ENCODE peak calls at places on chromosome 15, in seven cellular contexts. One of them, this sample, is unnamed.
A peak's percentile ranks its signal among the peaks of the same experiment; 100 is the strongest.

GRCh38 chr15:89455535-89455934 is 40.8 kb downstream of the RHCG start:
- DNase-seq in breast epithelium: no peak
- DNase-seq in esophagus squamous epithelium: no peak
- DNase-seq in A549: no peak
- DNase-seq in BE2C: no peak
- DNase-seq in gastrocnemius medialis: no peak
- DNase-seq in uterus: no peak
- DNase-seq in this sample: no peak

GRCh38 chr15:75902129-75902557 is 1.5 kb upstream of the FBXO22 start:
- DNase-seq in breast epithelium: no peak
- DNase-seq in esophagus squamous epithelium: no peak
- DNase-seq in A549: no peak
- DNase-seq in BE2C: peak; percentile 73
- DNase-seq in gastrocnemius medialis: no peak
- DNase-seq in uterus: no peak
- DNase-seq in this sample: no peak

GRCh38 chr15:81296673-81297072 is 27.3 kb downstream of the STARD5 start:
- DNase-seq in breast epithelium: peak; percentile 37
- DNase-seq in esophagus squamous epithelium: no peak
- DNase-seq in A549: no peak
- DNase-seq in BE2C: no peak
- DNase-seq in gastrocnemius medialis: peak; percentile 19
- DNase-seq in uterus: no peak
- DNase-seq in this sample: no peak

GRCh38 chr15:74128785-74129350 is 1.5 kb upstream of the ISLR2 start:
- DNase-seq in breast epithelium: no peak
- DNase-seq in esophagus squamous epithelium: no peak
- DNase-seq in A549: no peak
- DNase-seq in BE2C: no peak
- DNase-seq in gastrocnemius medialis: no peak
- DNase-seq in uterus: no peak
- DNase-seq in this sample: no peak

GRCh38 chr15:64842099-64842940 is 605 bp downstream of the PLEKHO2 start:
- DNase-seq in breast epithelium: no peak
- DNase-seq in esophagus squamous epithelium: no peak
- DNase-seq in A549: peak; percentile 44
- DNase-seq in BE2C: no peak
- DNase-seq in gastrocnemius medialis: no peak
- DNase-seq in uterus: no peak
- DNase-seq in this sample: peak; percentile 84

GRCh38 chr15:92693922-92694331 is 38.4 kb upstream of the FAM174B start:
- DNase-seq in breast epithelium: no peak
- DNase-seq in esophagus squamous epithelium: no peak
- DNase-seq in A549: peak; percentile 72
- DNase-seq in BE2C: peak; percentile 74
- DNase-seq in gastrocnemius medialis: no peak
- DNase-seq in uterus: no peak
- DNase-seq in this sample: no peak

GRCh38 chr15:61660579-61660978 is 399.7 kb downstream of the VPS13C start:
- DNase-seq in breast epithelium: no peak
- DNase-seq in esophagus squamous epithelium: no peak
- DNase-seq in A549: no peak
- DNase-seq in BE2C: no peak
- DNase-seq in gastrocnemius medialis: peak; percentile 32
- DNase-seq in uterus: peak; percentile 57
- DNase-seq in this sample: no peak

GRCh38 chr15:92882697-92883642 is 17.2 kb upstream of the CHD2 start:
- DNase-seq in breast epithelium: no peak
- DNase-seq in esophagus squamous epithelium: peak; percentile 98
- DNase-seq in A549: no peak
- DNase-seq in BE2C: peak; percentile 39
- DNase-seq in gastrocnemius medialis: no peak
- DNase-seq in uterus: peak; percentile 38
- DNase-seq in this sample: no peak

GRCh38 chr15:41971089-41971892 is 1.1 kb downstream of the EHD4 start:
- DNase-seq in breast epithelium: peak; percentile 66
- DNase-seq in esophagus squamous epithelium: no peak
- DNase-seq in A549: peak; percentile 43
- DNase-seq in BE2C: peak; percentile 45
- DNase-seq in gastrocnemius medialis: peak; percentile 40
- DNase-seq in uterus: peak; percentile 47
- DNase-seq in this sample: peak; percentile 78

GRCh38 chr15:33084661-33085060 is 109.9 kb downstream of the FMN1 start:
- DNase-seq in breast epithelium: no peak
- DNase-seq in esophagus squamous epithelium: no peak
- DNase-seq in A549: no peak
- DNase-seq in BE2C: no peak
- DNase-seq in gastrocnemius medialis: no peak
- DNase-seq in uterus: no peak
- DNase-seq in this sample: no peak

GRCh38 chr15:33089165-33089877 is 105.2 kb downstream of the FMN1 start:
- DNase-seq in breast epithelium: no peak
- DNase-seq in esophagus squamous epithelium: no peak
- DNase-seq in A549: no peak
- DNase-seq in BE2C: no peak
- DNase-seq in gastrocnemius medialis: no peak
- DNase-seq in uterus: no peak
- DNase-seq in this sample: no peak

GRCh38 chr15:33083232-33084006 is 111.1 kb downstream of the FMN1 start:
- DNase-seq in breast epithelium: no peak
- DNase-seq in esophagus squamous epithelium: no peak
- DNase-seq in A549: no peak
- DNase-seq in BE2C: no peak
- DNase-seq in gastrocnemius medialis: no peak
- DNase-seq in uterus: no peak
- DNase-seq in this sample: no peak

GRCh38 chr15:33089878-33090757 is 104.4 kb downstream of the FMN1 start:
- DNase-seq in breast epithelium: no peak
- DNase-seq in esophagus squamous epithelium: no peak
- DNase-seq in A549: no peak
- DNase-seq in BE2C: no peak
- DNase-seq in gastrocnemius medialis: peak; percentile 61
- DNase-seq in uterus: no peak
- DNase-seq in this sample: no peak

GRCh38 chr15:33086500-33087141 is 107.9 kb downstream of the FMN1 start:
- DNase-seq in breast epithelium: no peak
- DNase-seq in esophagus squamous epithelium: no peak
- DNase-seq in A549: peak; percentile 71
- DNase-seq in BE2C: no peak
- DNase-seq in gastrocnemius medialis: no peak
- DNase-seq in uterus: no peak
- DNase-seq in this sample: no peak
- H3K4me3 ChIP-seq in breast epithelium: no peak overlapping the region
- H3K4me3 ChIP-seq in esophagus squamous epithelium: no peak overlapping the region
- H3K4me3 ChIP-seq in A549: no peak overlapping the region
- H3K4me3 ChIP-seq in BE2C: no peak overlapping the region
- H3K4me3 ChIP-seq in gastrocnemius medialis: no peak overlapping the region
- H3K4me3 ChIP-seq in uterus: no peak overlapping the region
- H3K4me3 ChIP-seq in this sample: no peak overlapping the region

GRCh38 chr15:71592186-71592585 is 218.2 kb upstream of the NR2E3 start:
- DNase-seq in breast epithelium: no peak
- DNase-seq in esophagus squamous epithelium: no peak
- DNase-seq in A549: no peak
- DNase-seq in BE2C: no peak
- DNase-seq in gastrocnemius medialis: no peak
- DNase-seq in uterus: no peak
- DNase-seq in this sample: no peak

GRCh38 chr15:71588746-71589145 is 221.6 kb upstream of the NR2E3 start:
- DNase-seq in breast epithelium: no peak
- DNase-seq in esophagus squamous epithelium: no peak
- DNase-seq in A549: peak; percentile 39
- DNase-seq in BE2C: no peak
- DNase-seq in gastrocnemius medialis: no peak
- DNase-seq in uterus: no peak
- DNase-seq in this sample: no peak

GRCh38 chr15:71586463-71586862 is 223.9 kb upstream of the NR2E3 start:
- DNase-seq in breast epithelium: no peak
- DNase-seq in esophagus squamous epithelium: no peak
- DNase-seq in A549: no peak
- DNase-seq in BE2C: no peak
- DNase-seq in gastrocnemius medialis: no peak
- DNase-seq in uterus: no peak
- DNase-seq in this sample: no peak

GRCh38 chr15:71595846-71596553 is 214.4 kb upstream of the NR2E3 start:
- DNase-seq in breast epithelium: no peak
- DNase-seq in esophagus squamous epithelium: no peak
- DNase-seq in A549: no peak
- DNase-seq in BE2C: no peak
- DNase-seq in gastrocnemius medialis: no peak
- DNase-seq in uterus: no peak
- DNase-seq in this sample: no peak

DNA sequence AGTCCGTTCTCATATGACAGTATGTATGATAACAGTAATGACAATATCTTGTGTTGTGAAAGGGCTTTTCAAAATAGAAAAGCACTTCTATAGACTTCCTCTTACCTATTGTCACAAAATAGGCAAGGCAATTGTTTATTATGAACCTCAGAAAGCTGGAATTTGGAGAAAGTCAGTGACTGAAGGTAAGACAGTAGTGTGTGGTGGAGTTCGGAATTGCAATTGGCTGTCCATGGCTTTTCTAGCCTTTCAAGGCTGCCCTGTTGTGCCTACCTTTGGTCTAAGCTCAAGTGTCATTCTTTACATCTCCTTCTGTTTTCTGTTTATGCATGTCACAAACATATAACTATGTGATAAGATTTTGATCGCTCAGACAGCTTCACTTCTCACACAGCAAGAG is 219.3 kb upstream of the NR2E3 start:
- DNase-seq in breast epithelium: no peak
- DNase-seq in esophagus squamous epithelium: no peak
- DNase-seq in A549: no peak
- DNase-seq in BE2C: no peak
- DNase-seq in gastrocnemius medialis: no peak
- DNase-seq in uterus: no peak
- DNase-seq in this sample: no peak
- TF ChIP-seq CTCF in breast epithelium: no peak
- TF ChIP-seq CTCF in esophagus squamous epithelium: peak; percentile 18
- TF ChIP-seq CTCF in A549: no peak
- TF ChIP-seq CTCF in BE2C: peak; percentile 23
- TF ChIP-seq CTCF in gastrocnemius medialis: no peak
- TF ChIP-seq CTCF in uterus: no peak
- TF ChIP-seq CTCF in this sample: no peak

DNA sequence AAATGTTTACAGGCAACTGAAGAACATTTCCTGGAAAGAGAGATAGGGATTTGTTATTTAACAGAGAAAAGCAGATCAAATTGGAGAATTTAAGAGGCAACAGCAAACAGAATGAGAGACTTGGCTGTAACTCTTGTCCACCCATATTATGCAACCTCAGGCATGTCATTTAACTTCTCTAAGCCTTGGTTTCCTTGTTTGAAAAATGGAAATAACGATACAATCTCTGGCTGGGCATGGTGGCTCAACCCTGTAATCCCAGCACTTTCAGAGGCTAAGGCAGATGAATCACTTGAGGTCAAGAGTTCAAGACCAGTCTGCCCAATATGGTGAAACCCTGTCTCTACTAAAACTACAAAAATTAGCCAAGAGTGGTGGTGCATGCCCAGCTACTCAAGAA is 23.7 kb downstream of the ARRDC4 start:
- DNase-seq in breast epithelium: no peak
- DNase-seq in esophagus squamous epithelium: no peak
- DNase-seq in A549: no peak
- DNase-seq in BE2C: no peak
- DNase-seq in gastrocnemius medialis: no peak
- DNase-seq in uterus: no peak
- DNase-seq in this sample: no peak
- H3K4me3 ChIP-seq in breast epithelium: no peak overlapping the region
- H3K4me3 ChIP-seq in esophagus squamous epithelium: no peak overlapping the region
- H3K4me3 ChIP-seq in A549: no peak overlapping the region
- H3K4me3 ChIP-seq in BE2C: no peak overlapping the region
- H3K4me3 ChIP-seq in gastrocnemius medialis: no peak overlapping the region
- H3K4me3 ChIP-seq in uterus: no peak overlapping the region
- H3K4me3 ChIP-seq in this sample: no peak overlapping the region

GRCh38 chr15:72285402-72285801 is 13.0 kb upstream of the PARP6 start:
- DNase-seq in breast epithelium: no peak
- DNase-seq in esophagus squamous epithelium: no peak
- DNase-seq in A549: peak; percentile 16
- DNase-seq in BE2C: no peak
- DNase-seq in gastrocnemius medialis: no peak
- DNase-seq in uterus: no peak
- DNase-seq in this sample: no peak

GRCh38 chr15:72288291-72288690 is 15.9 kb upstream of the PARP6 start:
- DNase-seq in breast epithelium: no peak
- DNase-seq in esophagus squamous epithelium: no peak
- DNase-seq in A549: no peak
- DNase-seq in BE2C: no peak
- DNase-seq in gastrocnemius medialis: no peak
- DNase-seq in uterus: no peak
- DNase-seq in this sample: no peak

GRCh38 chr15:72288796-72289596 is 16.6 kb upstream of the PARP6 start:
- DNase-seq in breast epithelium: no peak
- DNase-seq in esophagus squamous epithelium: no peak
- DNase-seq in A549: no peak
- DNase-seq in BE2C: no peak
- DNase-seq in gastrocnemius medialis: no peak
- DNase-seq in uterus: no peak
- DNase-seq in this sample: no peak

GRCh38 chr15:72284781-72285180 is 12.4 kb upstream of the PARP6 start:
- DNase-seq in breast epithelium: no peak
- DNase-seq in esophagus squamous epithelium: no peak
- DNase-seq in A549: no peak
- DNase-seq in BE2C: no peak
- DNase-seq in gastrocnemius medialis: no peak
- DNase-seq in uterus: no peak
- DNase-seq in this sample: no peak

GRCh38 chr15:72285927-72286516 is 13.7 kb upstream of the PARP6 start:
- DNase-seq in breast epithelium: no peak
- DNase-seq in esophagus squamous epithelium: no peak
- DNase-seq in A549: peak; percentile 72
- DNase-seq in BE2C: peak; percentile 68
- DNase-seq in gastrocnemius medialis: peak; percentile 7
- DNase-seq in uterus: no peak
- DNase-seq in this sample: no peak
- TF ChIP-seq CTCF in breast epithelium: peak; percentile 54
- TF ChIP-seq CTCF in esophagus squamous epithelium: peak; percentile 50
- TF ChIP-seq CTCF in A549: peak; percentile 77
- TF ChIP-seq CTCF in BE2C: peak; percentile 78
- TF ChIP-seq CTCF in gastrocnemius medialis: peak; percentile 56
- TF ChIP-seq CTCF in uterus: peak; percentile 16
- TF ChIP-seq CTCF in this sample: no peak

GRCh38 chr15:78873796-78874761 is 1.4 kb downstream of the MORF4L1 start:
- DNase-seq in breast epithelium: no peak
- DNase-seq in esophagus squamous epithelium: no peak
- DNase-seq in A549: peak; percentile 35
- DNase-seq in BE2C: no peak
- DNase-seq in gastrocnemius medialis: no peak
- DNase-seq in uterus: peak; percentile 31
- DNase-seq in this sample: no peak
- H3K4me3 ChIP-seq in breast epithelium: peak overlapping the region; percentile 100
- H3K4me3 ChIP-seq in esophagus squamous epithelium: peak overlapping the region; percentile 77
- H3K4me3 ChIP-seq in A549: peak overlapping the region; percentile 99
- H3K4me3 ChIP-seq in BE2C: peak overlapping the region; percentile 94
- H3K4me3 ChIP-seq in gastrocnemius medialis: peak overlapping the region; percentile 100
- H3K4me3 ChIP-seq in uterus: peak overlapping the region; percentile 82
- H3K4me3 ChIP-seq in this sample: peak overlapping the region; percentile 92

This sample was measured in coronary artery.